ENCODE peak calls at places on chromosomes 7 and 10, in five cellular contexts. P is spleen, E is stomach, V is transverse colon, R is suprapubic skin. X is an unnamed sample.

GRCh38 chr10:96703358-96703757 is 17.0 kb downstream of the PIK3AP1 start:
- DNase-seq in P (no peak), E (no peak), V (no peak), R (no peak), X (no peak)

GRCh38 chr10:11787374-11787773 is 35.8 kb upstream of the PROSER2 start:
- DNase-seq in P (peak; percentile 28), E (no peak), V (no peak), R (no peak), X (no peak)

GRCh38 chr7:16980539-16980938 is 98.8 kb upstream of the AGR3 start:
- DNase-seq in P (no peak), E (no peak), V (no peak), R (no peak), X (no peak)

GRCh38 chr7:140591178-140591902 is 49.3 kb downstream of the DENND2A start:
- DNase-seq in P (no peak), E (no peak), V (no peak), R (no peak), X (no peak)

GRCh38 chr10:104345512-104345911 is 7.2 kb upstream of the ITPRIP start:
- DNase-seq in P (no peak), E (no peak), V (no peak), R (no peak), X (no peak)

GRCh38 chr7:111753968-111754367 is 191.7 kb upstream of the IMMP2L start:
- DNase-seq in P (no peak), E (no peak), V (no peak), R (no peak), X (no peak)

GRCh38 chr10:71367279-71367678 is 29.4 kb upstream of the CDH23 start:
- DNase-seq in P (peak; percentile 41), E (no peak), V (no peak), R (no peak), X (no peak)

GRCh38 chr7:100107125-100107737 is 5.8 kb downstream of the AP4M1 start:
- DNase-seq in P (no peak), E (no peak), V (no peak), R (no peak), X (no peak)

GRCh38 chr7:100407285-100408180 is 21.0 kb downstream of the ZCWPW1 start:
- DNase-seq in P (no peak), E (no peak), V (no peak), R (no peak), X (no peak)

GRCh38 chr10:90167174-90168064 is 466.0 kb downstream of the KIF20B start:
- DNase-seq in P (no peak), E (no peak), V (no peak), R (no peak), X (no peak)

GRCh38 chr10:48748573-48748972 is 63.9 kb downstream of the WDFY4 start:
- DNase-seq in P (no peak), E (no peak), V (no peak), R (no peak), X (peak; percentile 55)

GRCh38 chr7:17618652-17618974 is 320.2 kb downstream of the AHR start:
- DNase-seq in P (no peak), E (no peak), V (no peak), R (no peak), X (no peak)

GRCh38 chr10:92382631-92383030 is 91.7 kb downstream of the MARCHF5 start:
- DNase-seq in P (no peak), E (no peak), V (no peak), R (no peak), X (no peak)

GRCh38 chr10:77643795-77644468 is 6.3 kb upstream of the KCNMA1 start:
- DNase-seq in P (no peak), E (peak; percentile 40), V (peak; percentile 44), R (no peak), X (no peak)

GRCh38 chr7:154304740-154305679 is 252.8 kb downstream of the DPP6 start:
- DNase-seq in P (no peak), E (no peak), V (no peak), R (no peak), X (no peak)

GRCh38 chr10:102376901-102377300 is 18.6 kb upstream of the NFKB2 start:
- DNase-seq in P (no peak), E (no peak), V (no peak), R (no peak), X (no peak)

GRCh38 chr10:17758896-17759295 is 6.9 kb downstream of the TMEM236 start:
- DNase-seq in P (no peak), E (no peak), V (no peak), R (no peak), X (no peak)

GRCh38 chr10:79358811-79359210 is 11.5 kb downstream of the PPIF start:
- DNase-seq in P (peak; percentile 12), E (peak; percentile 68), V (peak; percentile 70), R (peak; percentile 11), X (peak; percentile 64)

GRCh38 chr10:64468219-64468618 is 947.0 kb downstream of the REEP3 start:
- DNase-seq in P (peak; percentile 21), E (no peak), V (no peak), R (no peak), X (no peak)

GRCh38 chr10:14757996-14758395 is 16.7 kb downstream of the FAM107B start:
- DNase-seq in P (no peak), E (no peak), V (no peak), R (no peak), X (no peak)

GRCh38 chr7:134643131-134643530 is 3.5 kb upstream of the BPGM start:
- DNase-seq in P (no peak), E (peak; percentile 34), V (no peak), R (no peak), X (no peak)

GRCh38 chr10:35276918-35277317 is 59.4 kb upstream of the CCNY start:
- DNase-seq in P (no peak), E (no peak), V (no peak), R (no peak), X (no peak)

GRCh38 chr7:44071726-44072363 is 6.5 kb upstream of the PGAM2 start:
- DNase-seq in P (no peak), E (no peak), V (peak; percentile 37), R (no peak), X (no peak)
- H3K4me1 ChIP-seq in P (peaks cover 18% of the 10 kb centered on the region), E (peaks cover 56% of the 10 kb centered on the region), V (peaks cover 36% of the 10 kb centered on the region), R (peaks cover 41% of the 10 kb centered on the region), X (peaks cover 40% of the 10 kb centered on the region)

GRCh38 chr7:37032258-37032601 is 307.9 kb upstream of the AOAH start:
- DNase-seq in P (no peak), E (no peak), V (no peak), R (no peak), X (no peak)

GRCh38 chr7:37028909-37029440 is 304.7 kb upstream of the AOAH start:
- DNase-seq in P (no peak), E (no peak), V (no peak), R (no peak), X (no peak)

GRCh38 chr7:37035631-37036030 is 311.3 kb upstream of the AOAH start:
- DNase-seq in P (no peak), E (no peak), V (no peak), R (no peak), X (no peak)

GRCh38 chr7:37033141-37033540 is 308.8 kb upstream of the AOAH start:
- DNase-seq in P (no peak), E (no peak), V (no peak), R (no peak), X (no peak)

GRCh38 chr7:37031571-37032257 is 307.4 kb upstream of the AOAH start:
- DNase-seq in P (no peak), E (peak; percentile 66), V (peak; percentile 54), R (peak; percentile 83), X (no peak)
- TF ChIP-seq POLR2AphosphoS5 in P (peak; percentile 61), E (peak; percentile 69), V (peak; percentile 81), R (peak; percentile 44), X (peak; percentile 35)

GRCh38 chr7:27154369-27154768 is 2.0 kb upstream of the HOXA3 start:
- DNase-seq in P (no peak), E (peak; percentile 13), V (peak; percentile 21), R (peak; percentile 76), X (no peak)
- H3K4me1 ChIP-seq in P (peaks cover 18% of the 10 kb centered on the region), E (peaks cover 69% of the 10 kb centered on the region), V (peaks cover 51% of the 10 kb centered on the region), R (peaks cover 91% of the 10 kb centered on the region), X (peaks cover 53% of the 10 kb centered on the region)

GRCh38 chr7:47377741-47378140 is 204.2 kb downstream of the TNS3 start:
- DNase-seq in P (peak; percentile 30), E (no peak), V (peak; percentile 6), R (no peak), X (no peak)

GRCh38 chr7:47380325-47381131 is 201.4 kb downstream of the TNS3 start:
- DNase-seq in P (no peak), E (peak; percentile 47), V (peak; percentile 79), R (no peak), X (no peak)

GRCh38 chr7:47378728-47379395 is 203.0 kb downstream of the TNS3 start:
- DNase-seq in P (peak; percentile 61), E (no peak), V (peak; percentile 8), R (no peak), X (no peak)

GRCh38 chr7:47381132-47381495 is 200.8 kb downstream of the TNS3 start:
- DNase-seq in P (no peak), E (no peak), V (no peak), R (no peak), X (no peak)

GRCh38 chr7:47379629-47380324 is 202.1 kb downstream of the TNS3 start:
- DNase-seq in P (peak; percentile 41), E (peak; percentile 92), V (peak; percentile 87), R (no peak), X (no peak)
- TF ChIP-seq POLR2AphosphoS5 in P (no peak), E (peak; percentile 69), V (peak; percentile 50), R (no peak), X (peak; percentile 13)

GRCh38 chr10:121337356-121337936 is 260.8 kb downstream of the FGFR2 start:
- DNase-seq in P (no peak), E (no peak), V (no peak), R (no peak), X (no peak)
- H3K4me1 ChIP-seq in P (no peaks in the 10 kb centered on the region), E (peaks cover 10% of the 10 kb centered on the region), V (peaks cover 4% of the 10 kb centered on the region), R (peaks cover 17% of the 10 kb centered on the region), X (no peaks in the 10 kb centered on the region)

GRCh38 chr10:42556931-42557330 is 81.4 kb downstream of the ZNF33B start:
- DNase-seq in P (no peak), E (no peak), V (no peak), R (no peak), X (no peak)
- TF ChIP-seq POLR2AphosphoS5 in P (no peak), E (no peak), V (no peak), R (no peak), X (no peak)

DNA sequence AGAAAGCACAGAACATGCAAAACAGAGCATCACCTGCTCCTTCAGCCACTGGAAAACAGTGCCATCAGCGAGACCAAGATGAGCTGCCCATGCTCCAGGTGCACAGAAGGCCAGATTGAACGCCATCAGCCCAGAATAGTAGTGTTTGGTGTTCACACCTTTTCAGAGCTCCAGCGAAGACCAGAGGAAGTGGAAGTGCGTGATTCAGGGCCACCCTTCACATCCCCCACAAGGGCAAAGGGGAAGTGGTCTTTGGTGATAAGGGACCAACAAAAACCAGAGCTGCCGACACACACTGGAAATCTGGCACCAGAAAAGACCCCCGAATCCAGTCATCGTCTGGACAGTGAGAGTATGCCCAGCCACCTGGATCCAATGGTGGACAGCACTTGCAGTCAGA is 29.5 kb upstream of the TMEM72 start:
- DNase-seq in P (no peak), E (no peak), V (no peak), R (no peak), X (no peak)
- H3K4me1 ChIP-seq in P (no peaks in the 10 kb centered on the region), E (peaks cover 19% of the 10 kb centered on the region), V (peaks cover 15% of the 10 kb centered on the region), R (peaks cover 16% of the 10 kb centered on the region), X (peaks cover 17% of the 10 kb centered on the region)